ENCODE peak calls at places on chromosome 1, in seven cellular contexts. One of them, this sample, is unnamed.

GRCh38 chr1:70319750-70320149 is 34.8 kb downstream of the ANKRD13C start:
- DNase-seq in keratinocyte: no peak
- DNase-seq in PC-9: peak; percentile 14
- DNase-seq in SK-N-SH: no peak
- DNase-seq in GM12865: no peak
- DNase-seq in upper lobe of right lung: no peak
- DNase-seq in GM06990: no peak
- DNase-seq in this sample: no peak

GRCh38 chr1:9766759-9767442 is 56.9 kb downstream of the CLSTN1 start:
- DNase-seq in keratinocyte: peak; percentile 100
- DNase-seq in SK-N-SH: no peak
- DNase-seq in PC-9: peak; percentile 71
- DNase-seq in GM12865: no peak
- DNase-seq in upper lobe of right lung: no peak
- DNase-seq in GM06990: no peak
- DNase-seq in this sample: no peak

GRCh38 chr1:57887973-57888491 is 464.2 kb upstream of the DAB1 start:
- DNase-seq in upper lobe of right lung: no peak
- DNase-seq in SK-N-SH: no peak
- DNase-seq in GM12865: no peak
- DNase-seq in PC-9: no peak
- DNase-seq in GM06990: no peak
- DNase-seq in keratinocyte: no peak
- DNase-seq in this sample: no peak

GRCh38 chr1:27149084-27149483 is 5.8 kb downstream of the SLC9A1 start:
- DNase-seq in GM06990: no peak
- DNase-seq in SK-N-SH: peak; percentile 65
- DNase-seq in upper lobe of right lung: no peak
- DNase-seq in PC-9: no peak
- DNase-seq in GM12865: no peak
- DNase-seq in keratinocyte: no peak
- DNase-seq in this sample: no peak

GRCh38 chr1:241536383-241536782 is 4.2 kb downstream of the KMO start:
- DNase-seq in GM06990: no peak
- DNase-seq in GM12865: no peak
- DNase-seq in SK-N-SH: no peak
- DNase-seq in keratinocyte: no peak
- DNase-seq in PC-9: no peak
- DNase-seq in upper lobe of right lung: no peak
- DNase-seq in this sample: no peak

GRCh38 chr1:75330633-75331032 is 196.4 kb downstream of the LHX8 start:
- DNase-seq in PC-9: no peak
- DNase-seq in keratinocyte: no peak
- DNase-seq in GM06990: no peak
- DNase-seq in upper lobe of right lung: no peak
- DNase-seq in SK-N-SH: no peak
- DNase-seq in GM12865: no peak
- DNase-seq in this sample: no peak

GRCh38 chr1:198904356-198904755 is 265.5 kb downstream of the PTPRC start:
- DNase-seq in upper lobe of right lung: no peak
- DNase-seq in keratinocyte: no peak
- DNase-seq in GM12865: no peak
- DNase-seq in SK-N-SH: no peak
- DNase-seq in GM06990: no peak
- DNase-seq in PC-9: no peak
- DNase-seq in this sample: no peak

GRCh38 chr1:1561801-1562470 is 12.7 kb downstream of the SSU72 start:
- DNase-seq in GM12865: no peak
- DNase-seq in SK-N-SH: no peak
- DNase-seq in upper lobe of right lung: no peak
- DNase-seq in GM06990: no peak
- DNase-seq in PC-9: no peak
- DNase-seq in keratinocyte: no peak
- DNase-seq in this sample: no peak

GRCh38 chr1:16903054-16903453 is 7.3 kb downstream of the RNU1-2 start:
- DNase-seq in keratinocyte: no peak
- DNase-seq in upper lobe of right lung: no peak
- DNase-seq in PC-9: peak; percentile 8
- DNase-seq in GM06990: no peak
- DNase-seq in GM12865: no peak
- DNase-seq in SK-N-SH: no peak
- DNase-seq in this sample: no peak

GRCh38 chr1:221487781-221488520 is 253.9 kb downstream of the DUSP10 start:
- DNase-seq in upper lobe of right lung: no peak
- DNase-seq in SK-N-SH: no peak
- DNase-seq in GM06990: no peak
- DNase-seq in keratinocyte: no peak
- DNase-seq in PC-9: peak; percentile 12
- DNase-seq in GM12865: no peak
- DNase-seq in this sample: no peak

GRCh38 chr1:3614755-3615742 is 3.7 kb upstream of the MEGF6 start:
- DNase-seq in SK-N-SH: peak; percentile 81
- DNase-seq in GM12865: peak; percentile 20
- DNase-seq in GM06990: no peak
- DNase-seq in upper lobe of right lung: no peak
- DNase-seq in PC-9: no peak
- DNase-seq in keratinocyte: no peak
- DNase-seq in this sample: peak; percentile 70

GRCh38 chr1:15341634-15342375 is 67.9 kb upstream of the EFHD2 start:
- DNase-seq in keratinocyte: no peak
- DNase-seq in SK-N-SH: no peak
- DNase-seq in PC-9: no peak
- DNase-seq in upper lobe of right lung: no peak
- DNase-seq in GM06990: peak; percentile 27
- DNase-seq in GM12865: peak; percentile 79
- DNase-seq in this sample: no peak

GRCh38 chr1:61757945-61758344 is 15.7 kb downstream of the PATJ start:
- DNase-seq in SK-N-SH: no peak
- DNase-seq in keratinocyte: no peak
- DNase-seq in GM12865: no peak
- DNase-seq in PC-9: no peak
- DNase-seq in upper lobe of right lung: no peak
- DNase-seq in GM06990: no peak
- DNase-seq in this sample: no peak

GRCh38 chr1:225474986-225475820 is 47.4 kb upstream of the LBR start:
- DNase-seq in GM06990: peak; percentile 77
- DNase-seq in SK-N-SH: peak; percentile 93
- DNase-seq in keratinocyte: no peak
- DNase-seq in GM12865: peak; percentile 65
- DNase-seq in upper lobe of right lung: peak; percentile 85
- DNase-seq in PC-9: peak; percentile 86
- DNase-seq in this sample: peak; percentile 86

GRCh38 chr1:51044199-51044598 is 57.8 kb upstream of the C1orf185 start:
- DNase-seq in SK-N-SH: no peak
- DNase-seq in PC-9: no peak
- DNase-seq in upper lobe of right lung: no peak
- DNase-seq in keratinocyte: no peak
- DNase-seq in GM12865: no peak
- DNase-seq in GM06990: no peak
- DNase-seq in this sample: no peak

GRCh38 chr1:190116921-190117320 is 360.7 kb downstream of the BRINP3 start:
- DNase-seq in SK-N-SH: no peak
- DNase-seq in PC-9: no peak
- DNase-seq in GM12865: no peak
- DNase-seq in GM06990: no peak
- DNase-seq in upper lobe of right lung: no peak
- DNase-seq in keratinocyte: no peak
- DNase-seq in this sample: no peak

GRCh38 chr1:235995511-235995910 is 69.4 kb downstream of the NID1 start:
- DNase-seq in PC-9: no peak
- DNase-seq in keratinocyte: no peak
- DNase-seq in GM06990: no peak
- DNase-seq in GM12865: no peak
- DNase-seq in upper lobe of right lung: no peak
- DNase-seq in SK-N-SH: no peak
- DNase-seq in this sample: peak; percentile 11

GRCh38 chr1:82538876-82539275 is 738.1 kb downstream of the ADGRL2 start:
- DNase-seq in GM06990: no peak
- DNase-seq in upper lobe of right lung: no peak
- DNase-seq in SK-N-SH: no peak
- DNase-seq in PC-9: no peak
- DNase-seq in keratinocyte: no peak
- DNase-seq in GM12865: no peak
- DNase-seq in this sample: no peak

DNA sequence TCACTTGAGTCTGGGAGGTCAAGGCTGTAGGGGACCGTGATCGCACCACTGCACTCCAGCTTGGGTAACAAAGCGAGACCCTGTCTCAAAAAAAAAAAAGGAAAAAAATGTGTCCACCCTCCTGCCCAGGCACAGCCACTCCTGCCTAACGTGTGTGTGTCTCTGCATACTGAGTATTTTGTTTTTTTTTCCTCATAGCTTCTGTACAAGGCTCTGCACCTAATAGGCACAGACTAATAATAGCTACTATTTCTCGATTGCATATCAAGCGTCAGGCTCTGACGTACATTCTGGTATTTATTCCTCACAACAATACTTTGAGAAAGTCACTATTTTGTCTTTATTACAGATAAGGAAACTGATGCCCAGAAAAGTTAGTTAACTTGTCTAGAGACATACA is 5.0 kb downstream of the PTGFRN start:
- DNase-seq in upper lobe of right lung: no peak
- DNase-seq in SK-N-SH: no peak
- DNase-seq in GM12865: no peak
- DNase-seq in GM06990: no peak
- DNase-seq in PC-9: no peak
- DNase-seq in keratinocyte: no peak
- DNase-seq in this sample: no peak
- H3K4me3 ChIP-seq in upper lobe of right lung: no peak overlapping the region
- H3K4me3 ChIP-seq in SK-N-SH: no peak overlapping the region
- H3K4me3 ChIP-seq in GM12865: no peak overlapping the region
- H3K4me3 ChIP-seq in GM06990: no peak overlapping the region
- H3K4me3 ChIP-seq in PC-9: no peak overlapping the region
- H3K4me3 ChIP-seq in keratinocyte: peak overlapping the region; percentile 62
- H3K4me3 ChIP-seq in this sample: no peak overlapping the region

GRCh38 chr1:6110326-6110725 is 64.6 kb downstream of the KCNAB2 start:
- DNase-seq in PC-9: no peak
- DNase-seq in upper lobe of right lung: peak; percentile 56
- DNase-seq in GM06990: no peak
- DNase-seq in GM12865: no peak
- DNase-seq in keratinocyte: no peak
- DNase-seq in SK-N-SH: no peak
- DNase-seq in this sample: no peak

GRCh38 chr1:6108476-6108875 is 62.8 kb downstream of the KCNAB2 start:
- DNase-seq in upper lobe of right lung: no peak
- DNase-seq in SK-N-SH: no peak
- DNase-seq in GM12865: no peak
- DNase-seq in GM06990: no peak
- DNase-seq in PC-9: no peak
- DNase-seq in keratinocyte: no peak
- DNase-seq in this sample: no peak

GRCh38 chr1:6107409-6108356 is 62.0 kb downstream of the KCNAB2 start:
- DNase-seq in upper lobe of right lung: no peak
- DNase-seq in PC-9: no peak
- DNase-seq in GM12865: no peak
- DNase-seq in GM06990: no peak
- DNase-seq in SK-N-SH: no peak
- DNase-seq in keratinocyte: no peak
- DNase-seq in this sample: no peak

GRCh38 chr1:6109688-6110087 is 64.0 kb downstream of the KCNAB2 start:
- DNase-seq in upper lobe of right lung: peak; percentile 54
- DNase-seq in PC-9: no peak
- DNase-seq in GM12865: no peak
- DNase-seq in SK-N-SH: no peak
- DNase-seq in GM06990: no peak
- DNase-seq in keratinocyte: no peak
- DNase-seq in this sample: no peak

DNA sequence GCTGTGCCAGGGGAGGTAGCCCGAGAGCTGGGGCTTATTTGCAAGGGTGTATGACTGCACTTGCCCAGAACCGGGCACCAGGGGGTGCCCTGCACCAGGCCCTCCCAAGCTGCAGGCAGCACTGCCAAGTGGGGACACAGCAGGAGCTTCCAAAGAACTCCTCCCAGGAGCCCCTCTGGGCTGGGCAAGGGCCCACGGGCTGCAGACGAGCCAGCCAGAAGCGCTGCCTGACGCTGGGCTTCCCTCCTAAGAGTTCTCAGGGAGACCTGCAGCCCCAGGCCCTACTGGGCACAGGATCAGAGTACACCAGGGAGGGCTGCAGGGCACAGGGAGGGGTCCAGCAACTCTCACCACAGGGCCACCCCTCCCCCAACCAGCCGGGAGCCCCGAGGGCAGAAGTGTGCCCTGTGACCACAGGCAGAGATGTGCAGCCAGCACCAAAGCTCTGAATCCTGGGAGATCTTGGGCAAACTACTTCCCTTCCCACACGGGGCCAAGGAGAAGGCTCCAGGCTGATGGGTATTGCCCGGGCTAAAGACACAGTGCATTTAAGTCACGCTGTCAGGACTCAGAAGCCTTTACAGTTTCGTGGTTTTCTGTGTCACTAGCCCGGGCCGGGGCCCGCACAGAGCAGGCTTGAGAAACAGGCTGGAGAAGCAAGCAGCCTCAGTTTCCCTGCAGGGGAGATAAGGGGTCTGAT is 63.4 kb downstream of the KCNAB2 start:
- DNase-seq in keratinocyte: peak; percentile 28
- DNase-seq in GM12865: peak; percentile 67
- DNase-seq in GM06990: no peak
- DNase-seq in SK-N-SH: peak; percentile 83
- DNase-seq in PC-9: peak; percentile 62
- DNase-seq in upper lobe of right lung: peak; percentile 75
- DNase-seq in this sample: peak; percentile 66
- TF ChIP-seq CTCF in keratinocyte: peak; percentile 66
- TF ChIP-seq CTCF in GM12865: peak; percentile 69
- TF ChIP-seq CTCF in GM06990: peak; percentile 81
- TF ChIP-seq CTCF in SK-N-SH: peak; percentile 31
- TF ChIP-seq CTCF in PC-9: peak; percentile 74
- TF ChIP-seq CTCF in upper lobe of right lung: peak; percentile 41
- TF ChIP-seq CTCF in this sample: peak; percentile 48

GRCh38 chr1:25707280-25708016 is 90.9 kb downstream of the MAN1C1 start:
- DNase-seq in keratinocyte: no peak
- DNase-seq in GM12865: no peak
- DNase-seq in GM06990: no peak
- DNase-seq in SK-N-SH: peak; percentile 80
- DNase-seq in PC-9: peak; percentile 27
- DNase-seq in upper lobe of right lung: no peak
- DNase-seq in this sample: peak; percentile 50
- H3K4me3 ChIP-seq in keratinocyte: peak overlapping the region; percentile 45
- H3K4me3 ChIP-seq in GM12865: no peak overlapping the region
- H3K4me3 ChIP-seq in GM06990: no peak overlapping the region
- H3K4me3 ChIP-seq in SK-N-SH: no peak overlapping the region
- H3K4me3 ChIP-seq in PC-9: peak overlapping the region; percentile 29
- H3K4me3 ChIP-seq in upper lobe of right lung: no peak overlapping the region
- H3K4me3 ChIP-seq in this sample: no peak overlapping the region

DNA sequence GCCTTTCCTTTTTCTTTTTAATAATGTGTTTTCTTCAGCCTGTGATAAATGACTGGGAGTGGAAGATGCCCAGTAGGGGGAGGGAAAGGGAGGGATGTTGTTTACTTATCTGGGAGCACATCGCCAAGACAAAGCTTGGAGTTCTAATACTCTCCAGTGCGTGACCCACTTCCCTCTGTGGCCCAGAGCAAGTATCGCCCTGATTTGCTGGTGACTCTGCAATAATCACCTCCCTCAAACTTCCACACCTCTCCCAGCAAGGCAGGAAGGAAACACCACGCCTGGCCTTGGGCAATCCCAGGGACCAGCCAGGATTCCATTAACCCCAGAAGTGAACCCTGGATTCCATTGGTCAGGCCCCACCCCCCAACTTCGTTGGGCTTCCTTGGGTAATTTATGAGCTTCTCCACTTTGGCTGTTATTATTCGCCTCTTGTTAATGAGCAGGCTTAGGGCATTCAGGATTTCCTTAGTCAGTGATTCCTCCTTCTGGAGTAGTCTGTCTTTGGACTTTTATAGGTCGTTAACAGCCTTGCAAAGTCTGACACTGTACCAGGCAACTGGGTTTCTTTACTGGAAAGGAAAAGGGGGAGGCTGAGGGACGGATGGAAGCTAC is 24.3 kb upstream of the GRHL3 start:
- DNase-seq in SK-N-SH: no peak
- DNase-seq in PC-9: peak; percentile 79
- DNase-seq in GM12865: no peak
- DNase-seq in keratinocyte: no peak
- DNase-seq in GM06990: no peak
- DNase-seq in upper lobe of right lung: peak; percentile 15
- DNase-seq in this sample: peak; percentile 39
- TF ChIP-seq CTCF in SK-N-SH: no peak
- TF ChIP-seq CTCF in PC-9: peak; percentile 25
- TF ChIP-seq CTCF in GM12865: no peak
- TF ChIP-seq CTCF in keratinocyte: peak; percentile 15
- TF ChIP-seq CTCF in GM06990: no peak
- TF ChIP-seq CTCF in upper lobe of right lung: peak; percentile 7
- TF ChIP-seq CTCF in this sample: peak; percentile 11

This sample was measured in neural progenitor cell.